ENCODE peak calls at places on chromosomes 12 and 14, in five cellular contexts. N is H9, J is H1, L is trophoblast cell, V is mesenchymal stem cell. Z is an unnamed sample.

GRCh38 chr12:130452546-130452945 is 114.9 kb downstream of the PIWIL1 start:
- DNase-seq in J (no peak), L (no peak), V (no peak), N (no peak), Z (no peak)

GRCh38 chr14:101602466-101602840 is 41.2 kb downstream of the DIO3 start:
- DNase-seq in J (no peak), V (no peak), N (no peak), L (no peak), Z (no peak)

GRCh38 chr14:90805662-90806548 is 10.3 kb downstream of the TTC7B start:
- DNase-seq in V (no peak), N (no peak), J (no peak), L (no peak), Z (no peak)

GRCh38 chr12:12899530-12900380 is 8.4 kb downstream of the GPRC5A start:
- DNase-seq in V (peak), J (no peak), L (peak), N (no peak), Z (no peak)

GRCh38 chr14:38211258-38211735 is 3.6 kb downstream of the SSTR1 start:
- DNase-seq in V (peak), L (no peak), J (peak), N (no peak), Z (peak)

GRCh38 chr12:128684357-128684756 is 139.4 kb downstream of the SLC15A4 start:
- DNase-seq in V (no peak), L (no peak), J (no peak), N (no peak), Z (no peak)

GRCh38 chr12:125072496-125072895 is 7.3 kb downstream of the AACS start:
- DNase-seq in V (no peak), L (no peak), N (no peak), J (no peak), Z (no peak)

GRCh38 chr12:102396276-102396675 is 84.1 kb downstream of the IGF1 start:
- DNase-seq in J (no peak), L (no peak), N (no peak), V (no peak), Z (no peak)

GRCh38 chr14:74569387-74569786 is 42.6 kb downstream of the LTBP2 start:
- DNase-seq in J (no peak), V (no peak), L (no peak), N (no peak), Z (no peak)

DNA sequence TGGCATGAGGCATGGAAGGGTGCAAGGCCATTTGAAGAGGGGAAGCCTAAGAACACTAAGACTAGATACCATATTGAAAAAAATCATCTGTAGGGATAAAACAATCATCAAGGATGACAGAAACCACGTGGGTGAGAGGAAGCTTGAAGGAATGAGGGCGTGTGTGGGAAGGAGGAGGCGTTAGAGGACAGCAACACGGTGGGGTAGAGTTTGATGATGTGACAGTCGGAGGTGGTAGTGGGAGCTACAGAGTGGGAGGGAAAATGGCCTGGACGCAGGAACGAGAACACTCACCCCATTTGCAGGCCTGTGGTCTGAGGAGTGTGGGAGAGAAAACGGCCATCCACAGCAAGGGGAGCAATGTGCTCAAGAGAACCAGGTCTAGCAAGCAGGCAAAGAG is 25.4 kb upstream of the NUDT4 start:
- DNase-seq in J (no peak), V (no peak), L (no peak), N (no peak), Z (no peak)
- H2BK12ac ChIP-seq in J (no peak), V (no peak), L (no peak), N (no peak), Z (no peak)

GRCh38 chr12:71664411-71665108 is 459 bp downstream of the THAP2 start:
- DNase-seq in L (peak), V (no peak), J (no peak), N (no peak), Z (no peak)
- H4K91ac ChIP-seq in L (peak), V (peak), J (peak), N (peak), Z (no peak)

DNA sequence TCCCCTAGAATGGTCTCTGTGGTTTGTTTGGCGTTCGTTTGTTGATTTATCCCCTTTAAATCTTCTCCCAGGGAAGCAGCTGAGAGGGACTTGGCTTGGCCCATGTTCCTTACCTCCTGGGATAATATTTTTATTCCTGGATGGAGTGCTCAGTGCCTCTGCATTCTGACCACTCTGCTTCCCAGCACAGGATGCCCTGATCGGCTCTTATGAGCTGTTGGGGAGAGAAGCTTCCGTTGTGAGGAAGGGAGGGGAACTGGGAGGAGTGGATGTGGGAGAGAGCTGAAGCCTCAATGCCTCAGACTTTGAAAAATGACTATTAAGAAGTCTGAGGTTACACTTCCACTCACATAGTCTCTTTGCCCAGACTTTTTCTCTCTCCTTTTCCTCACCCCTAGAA is 114.8 kb downstream of the SMOC1 start:
- DNase-seq in J (no peak), L (no peak), N (no peak), V (no peak), Z (no peak)
- H2BK12ac ChIP-seq in J (no peak), L (no peak), N (no peak), V (no peak), Z (no peak)

GRCh38 chr14:56199976-56200577 is 81.9 kb downstream of the PELI2 start:
- DNase-seq in J (no peak), N (no peak), V (peak), L (peak), Z (no peak)
- H4K91ac ChIP-seq in J (no peak), N (no peak), V (peak), L (no peak), Z (no peak)

Z was measured in neuronal stem cell.